ENCODE peak calls at places on chromosomes 12 and 14, in five cellular contexts. A is D341Med; Z is NCI-H1092; L is naive thymus-derived CD4-positive, alpha-beta T cell; G is NCI-H82. D is an unnamed sample.

GRCh38 chr14:82905762-82906161 is 1372.1 kb upstream of the SEL1L start:
- DNase-seq in Z (no peak), G (no peak), A (no peak), L (no peak), D (no peak)

GRCh38 chr12:53004178-53004577 is 2.1 kb upstream of the EIF4B start:
- DNase-seq in A (no peak), L (no peak), G (no peak), Z (no peak), D (no peak)

GRCh38 chr12:54046809-54047159 is 6.9 kb upstream of the HOXC4 start:
- DNase-seq in A (no peak), L (no peak), Z (no peak), G (no peak), D (no peak)

GRCh38 chr14:70726651-70727375 is 82.5 kb downstream of the MAP3K9 start:
- DNase-seq in G (peak), Z (no peak), L (no peak), A (no peak), D (no peak)

GRCh38 chr12:6540181-6540877 is 6.0 kb downstream of the GAPDH start:
- DNase-seq in Z (peak), G (peak), A (peak), L (peak), D (peak)

GRCh38 chr12:68481181-68481941 is 129.3 kb upstream of the RAP1B start:
- DNase-seq in A (no peak), L (no peak), G (no peak), Z (no peak), D (no peak)

GRCh38 chr12:132133952-132134652 is 10.0 kb downstream of the DDX51 start:
- DNase-seq in L (no peak), G (peak), Z (peak), A (peak), D (no peak)

GRCh38 chr12:92987362-92987761 is 58.3 kb upstream of the EEA1 start:
- DNase-seq in Z (peak), L (peak), A (peak), G (peak), D (peak)

GRCh38 chr14:35557221-35557747 is 23.3 kb downstream of the INSM2 start:
- DNase-seq in L (no peak), Z (no peak), A (no peak), G (peak), D (no peak)

GRCh38 chr14:62117010-62117717 is 354.9 kb downstream of the SNAPC1 start:
- DNase-seq in L (peak), Z (peak), A (peak), G (peak), D (peak)

GRCh38 chr12:79119796-79120195 is 255.2 kb downstream of the SYT1 start:
- DNase-seq in Z (no peak), A (peak), L (no peak), G (peak), D (no peak)

GRCh38 chr12:14240873-14241220 is 124.6 kb upstream of the ATF7IP start:
- DNase-seq in A (no peak), L (no peak), Z (no peak), G (no peak), D (no peak)

GRCh38 chr14:54642950-54643695 is 76.2 kb downstream of the SAMD4A start:
- DNase-seq in Z (no peak), A (no peak), L (peak), G (peak), D (no peak)

GRCh38 chr12:45369065-45369464 is 153.2 kb downstream of the ANO6 start:
- DNase-seq in L (no peak), G (peak), Z (no peak), A (no peak), D (no peak)

GRCh38 chr12:105977256-105978051 is 161.3 kb downstream of the NUAK1 start:
- DNase-seq in Z (no peak), A (no peak), L (no peak), G (no peak), D (no peak)

GRCh38 chr12:82874935-82875334 is 188.2 kb downstream of the TMTC2 start:
- DNase-seq in G (peak), A (no peak), L (no peak), Z (no peak), D (no peak)

GRCh38 chr14:39265741-39266588 is 32.2 kb downstream of the MIA2 start:
- DNase-seq in L (no peak), Z (peak), G (no peak), A (no peak), D (no peak)

GRCh38 chr14:61113561-61113960 is 132.5 kb downstream of the SLC38A6 start:
- DNase-seq in A (no peak), G (peak), Z (peak), L (no peak), D (no peak)

GRCh38 chr12:54019111-54019811 is 9.0 kb upstream of the HOXC6 start:
- DNase-seq in G (peak), L (no peak), A (no peak), Z (no peak), D (no peak)

GRCh38 chr14:72605096-72605920 is 288.6 kb downstream of the DPF3 start:
- DNase-seq in Z (no peak), G (no peak), L (no peak), A (no peak), D (no peak)

GRCh38 chr12:116381744-116382455 is 104.4 kb upstream of the MED13L start:
- DNase-seq in G (peak), A (no peak), Z (no peak), L (no peak), D (no peak)